ENCODE peak calls at places on chromosomes 11 and 22, in four cellular contexts. One of them, this sample, is unnamed.

GRCh38 chr11:27497284-27497866 is 9.2 kb downstream of the LIN7C start:
- DNase-seq in Caco-2: no peak
- DNase-seq in GM12878: no peak
- DNase-seq in posterior cingulate gyrus: no peak
- DNase-seq in this sample: no peak

GRCh38 chr11:15198284-15198683 is 83.6 kb downstream of the INSC start:
- DNase-seq in Caco-2: no peak
- DNase-seq in GM12878: no peak
- DNase-seq in posterior cingulate gyrus: no peak
- DNase-seq in this sample: no peak

GRCh38 chr11:7348432-7349298 is 97.0 kb downstream of the SYT9 start:
- DNase-seq in Caco-2: no peak
- DNase-seq in GM12878: no peak
- DNase-seq in posterior cingulate gyrus: no peak
- DNase-seq in this sample: no peak

GRCh38 chr11:22787055-22787454 is 42.5 kb downstream of the SVIP start:
- DNase-seq in Caco-2: no peak
- DNase-seq in GM12878: no peak
- DNase-seq in posterior cingulate gyrus: no peak
- DNase-seq in this sample: no peak

GRCh38 chr11:68051191-68052136 is 12.6 kb downstream of the TCIRG1 start:
- DNase-seq in Caco-2: peak
- DNase-seq in GM12878: no peak
- DNase-seq in posterior cingulate gyrus: no peak
- DNase-seq in this sample: peak

GRCh38 chr22:40703174-40703573 is 23.9 kb downstream of the MCHR1 start:
- DNase-seq in Caco-2: no peak
- DNase-seq in GM12878: peak
- DNase-seq in posterior cingulate gyrus: no peak
- DNase-seq in this sample: no peak

GRCh38 chr22:23534851-23535717 is 45.0 kb downstream of the IGLL1 start:
- DNase-seq in Caco-2: no peak
- DNase-seq in GM12878: no peak
- DNase-seq in posterior cingulate gyrus: peak
- DNase-seq in this sample: no peak

GRCh38 chr22:38273135-38273761 is 438 bp upstream of the TMEM184B start:
- DNase-seq in Caco-2: no peak
- DNase-seq in GM12878: no peak
- DNase-seq in posterior cingulate gyrus: no peak
- DNase-seq in this sample: peak

GRCh38 chr11:75938543-75938942 is 123.5 kb downstream of the UVRAG start:
- DNase-seq in Caco-2: no peak
- DNase-seq in GM12878: no peak
- DNase-seq in posterior cingulate gyrus: no peak
- DNase-seq in this sample: no peak

This sample was measured in osteoblast.